ENCODE peak calls at places on chromosomes 7 and 10, in four cellular contexts. One of them, this sample, is unnamed.

GRCh38 chr7:2003451-2003930 is 229.3 kb downstream of the MAD1L1 start:
- DNase-seq in pancreas: peak
- DNase-seq in NCI-H1048: no peak
- DNase-seq in Panc1: no peak
- DNase-seq in this sample: peak

GRCh38 chr10:29948971-29949370 is 110.4 kb downstream of the JCAD start:
- DNase-seq in pancreas: no peak
- DNase-seq in NCI-H1048: no peak
- DNase-seq in Panc1: no peak
- DNase-seq in this sample: no peak

GRCh38 chr10:43384252-43385221 is 13.1 kb downstream of the FXYD4 start:
- DNase-seq in pancreas: peak
- DNase-seq in NCI-H1048: no peak
- DNase-seq in Panc1: no peak
- DNase-seq in this sample: no peak

GRCh38 chr7:100488333-100489095 is 4.8 kb downstream of the NYAP1 start:
- DNase-seq in pancreas: peak
- DNase-seq in NCI-H1048: no peak
- DNase-seq in Panc1: no peak
- DNase-seq in this sample: no peak

GRCh38 chr10:132840698-132841097 is 54.8 kb upstream of the NKX6-2 start:
- DNase-seq in pancreas: no peak
- DNase-seq in NCI-H1048: no peak
- DNase-seq in Panc1: no peak
- DNase-seq in this sample: no peak

GRCh38 chr10:48533951-48534720 is 70.7 kb downstream of the ARHGAP22 start:
- DNase-seq in pancreas: no peak
- DNase-seq in NCI-H1048: no peak
- DNase-seq in Panc1: no peak
- DNase-seq in this sample: no peak

GRCh38 chr10:12708921-12709320 is 292.6 kb downstream of the CCDC3 start:
- DNase-seq in pancreas: no peak
- DNase-seq in NCI-H1048: no peak
- DNase-seq in Panc1: no peak
- DNase-seq in this sample: no peak

GRCh38 chr7:139745330-139746143 is 32.3 kb downstream of the HIPK2 start:
- DNase-seq in pancreas: no peak
- DNase-seq in NCI-H1048: no peak
- DNase-seq in Panc1: no peak
- DNase-seq in this sample: peak

GRCh38 chr10:26781797-26782196 is 79.0 kb downstream of the ABI1 start:
- DNase-seq in pancreas: no peak
- DNase-seq in NCI-H1048: no peak
- DNase-seq in Panc1: no peak
- DNase-seq in this sample: no peak

GRCh38 chr7:116988363-116988989 is 35.2 kb downstream of the ST7 start:
- DNase-seq in pancreas: no peak
- DNase-seq in NCI-H1048: no peak
- DNase-seq in Panc1: no peak
- DNase-seq in this sample: no peak

GRCh38 chr7:46738713-46739220 is 817.7 kb upstream of the IGFBP3 start:
- DNase-seq in pancreas: no peak
- DNase-seq in NCI-H1048: no peak
- DNase-seq in Panc1: no peak
- DNase-seq in this sample: no peak

This sample was measured in right lobe of liver.